ENCODE peak calls at places on chromosomes 4 and X, in eight cellular contexts. H is right atrium auricular region, Y is tibial artery, X is cardiac muscle cell, F is ascending aorta, Q is colonic mucosa, D is transverse colon, N is OCI-LY7. O is an unnamed sample.

GRCh38 chrX:13029831-13030771 is 14.3 kb downstream of the FAM9C start:
- DNase-seq in Q (peak), H (no peak), N (no peak), X (no peak), Y (no peak), F (no peak), D (peak), O (no peak)

GRCh38 chrX:118109065-118109464 is 7.5 kb downstream of the KLHL13 start:
- DNase-seq in F (no peak), Q (no peak), Y (no peak), N (no peak), H (no peak), X (no peak), D (no peak), O (no peak)

GRCh38 chr4:2375427-2375826 is 43.0 kb downstream of the ZFYVE28 start:
- DNase-seq in Q (no peak), H (no peak), Y (no peak), D (no peak), F (no peak), N (no peak), X (no peak), O (no peak)

GRCh38 chr4:138542191-138542771 is 300.1 kb upstream of the SLC7A11 start:
- DNase-seq in Y (no peak), X (no peak), D (no peak), H (no peak), F (no peak), Q (no peak), N (no peak), O (no peak)

GRCh38 chr4:24266014-24266413 is 318.3 kb downstream of the DHX15 start:
- DNase-seq in D (no peak), Q (no peak), F (no peak), H (no peak), N (no peak), Y (no peak), X (no peak), O (no peak)

GRCh38 chr4:3389879-3390840 is 51.6 kb upstream of the HGFAC start:
- DNase-seq in F (no peak), Q (no peak), Y (no peak), X (peak), H (no peak), D (no peak), N (no peak), O (no peak)

GRCh38 chr4:176002007-176002623 is 63.5 kb upstream of the WDR17 start:
- DNase-seq in X (peak), H (no peak), Q (peak), D (peak), F (peak), N (peak), Y (no peak), O (no peak)

GRCh38 chr4:95957054-95957453 is 117.2 kb downstream of the PDHA2 start:
- DNase-seq in Q (no peak), Y (no peak), N (no peak), H (no peak), X (no peak), D (no peak), F (no peak), O (no peak)

GRCh38 chrX:13013353-13014110 is 30.9 kb downstream of the FAM9C start:
- DNase-seq in Y (peak), X (no peak), F (no peak), N (peak), D (peak), Q (peak), H (no peak), O (no peak)

GRCh38 chr4:80197601-80198444 is 520 bp downstream of the PRDM8 start:
- DNase-seq in X (peak), H (no peak), Q (no peak), F (no peak), D (no peak), Y (peak), N (no peak), O (no peak)

GRCh38 chr4:83259586-83259985 is 25.0 kb downstream of the COQ2 start:
- DNase-seq in H (no peak), N (no peak), D (no peak), X (no peak), Q (no peak), Y (no peak), F (no peak), O (no peak)

GRCh38 chrX:2828404-2829065 is at the start of gene GYG2:
- DNase-seq in Q (peak), F (no peak), D (peak), Y (no peak), X (peak), N (no peak), H (no peak), O (no peak)

GRCh38 chrX:72019487-72019886 is 108.8 kb downstream of the NHSL2 start:
- DNase-seq in F (no peak), Q (peak), N (no peak), D (no peak), X (no peak), Y (no peak), H (peak), O (peak)
- H3K27ac ChIP-seq in F (no peak), Q (no peak), N (no peak), D (peak), X (no peak), Y (no peak), H (no peak), O (peak)

GRCh38 chr4:166421556-166422156 is 548.6 kb downstream of the TLL1 start:
- DNase-seq in D (no peak), H (no peak), N (no peak), Q (no peak), Y (peak), X (no peak), F (peak), O (no peak)
- TF ChIP-seq CTCF in D (no peak), H (no peak), N (no peak), Q (no peak), Y (no peak), X (no peak), F (no peak), O (no peak)

GRCh38 chr4:75908555-75908954 is 6.3 kb upstream of the PPEF2 start:
- DNase-seq in N (no peak), Q (no peak), Y (no peak), F (no peak), X (no peak), H (no peak), D (no peak), O (no peak)
- H3K27ac ChIP-seq in N (no peak), Q (no peak), Y (no peak), F (no peak), X (no peak), H (no peak), D (no peak), O (no peak)

DNA sequence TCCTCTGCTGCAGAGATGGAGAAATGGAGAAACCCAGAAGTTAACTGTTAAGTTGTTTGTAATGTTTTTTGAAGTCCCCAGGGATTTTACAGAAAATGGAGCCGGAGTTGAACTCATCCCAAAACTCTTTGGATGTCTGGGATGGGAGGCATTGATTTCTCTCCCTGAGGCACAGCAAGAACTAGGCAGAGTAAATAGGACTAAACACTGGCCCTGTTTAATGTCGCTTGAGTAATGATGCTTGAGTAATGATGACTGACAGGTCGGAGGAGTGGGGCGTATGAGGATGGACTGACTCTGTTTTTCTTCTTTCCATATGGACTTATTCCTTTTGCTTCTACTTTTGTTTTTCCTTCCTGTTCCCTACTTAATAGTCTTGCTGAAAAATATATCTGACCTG is 69.9 kb downstream of the ARHGAP10 start:
- DNase-seq in F (no peak), X (no peak), Q (no peak), H (no peak), N (no peak), D (no peak), Y (no peak), O (no peak)
- TF ChIP-seq CTCF in F (no peak), X (no peak), Q (no peak), H (no peak), N (no peak), D (no peak), Y (no peak), O (no peak)

GRCh38 chr4:13922459-13922858 is 294.9 kb upstream of the BOD1L1 start:
- DNase-seq in Y (no peak), F (no peak), H (no peak), D (no peak), N (no peak), X (no peak), Q (no peak), O (no peak)
- H3K27ac ChIP-seq in Y (no peak), F (no peak), H (no peak), D (no peak), N (no peak), X (no peak), Q (no peak), O (no peak)

GRCh38 chrX:131853440-131853839 is 169.7 kb upstream of the STK26 start:
- DNase-seq in Q (no peak), N (no peak), X (no peak), D (no peak), F (no peak), H (no peak), Y (no peak), O (no peak)

DNA sequence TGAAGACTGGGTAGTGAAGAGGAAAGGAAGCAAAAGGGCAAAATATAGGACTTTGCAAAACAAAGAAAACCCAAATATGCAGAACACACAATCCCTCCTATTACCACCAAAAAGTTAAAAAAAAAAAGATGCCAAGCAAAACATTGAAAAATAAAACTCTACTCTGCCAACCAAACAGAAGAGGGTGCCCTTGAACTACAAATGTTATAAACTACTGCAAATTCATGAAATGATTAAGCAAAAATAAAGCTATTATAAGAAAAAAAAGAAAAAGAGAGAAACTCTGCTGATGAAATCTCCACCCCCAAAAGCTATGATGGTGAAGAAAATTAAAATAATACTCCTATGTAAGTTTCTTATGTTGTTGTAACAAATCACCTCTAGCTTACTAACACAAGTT is 168.5 kb upstream of the STK26 start:
- DNase-seq in H (no peak), Q (no peak), Y (no peak), X (no peak), F (no peak), N (no peak), D (no peak), O (no peak)
- TF ChIP-seq CTCF in H (no peak), Q (no peak), Y (no peak), X (no peak), F (no peak), N (peak), D (no peak), O (no peak)